ENCODE peak calls at places on chromosomes 3 and 15, in eight cellular contexts. Y is PC-9, V is OCI-LY7, F is GM12865, U is brain microvascular endothelial cell, I is AG10803, N is foreskin fibroblast, B is cardiac fibroblast. M is an unnamed sample.

GRCh38 chr3:149367021-149367840 is 10.2 kb downstream of the TM4SF1 start:
- DNase-seq in Y (peak), V (no peak), F (no peak), U (peak), I (no peak), N (peak), B (peak), M (no peak)

GRCh38 chr15:100254694-100255093 is 87.1 kb downstream of the ADAMTS17 start:
- DNase-seq in Y (no peak), V (no peak), F (no peak), U (no peak), I (no peak), N (no peak), B (no peak), M (no peak)

GRCh38 chr3:40677321-40677720 is 152.6 kb downstream of the ZNF621 start:
- DNase-seq in Y (no peak), V (no peak), F (no peak), U (no peak), I (no peak), N (no peak), B (no peak), M (no peak)

GRCh38 chr15:39878401-39878775 is 41.7 kb downstream of the GPR176 start:
- DNase-seq in Y (no peak), V (no peak), F (no peak), U (peak), I (no peak), N (no peak), B (peak), M (no peak)

GRCh38 chr3:17207019-17207418 is 322.3 kb downstream of the PLCL2 start:
- DNase-seq in Y (no peak), V (no peak), F (no peak), U (no peak), I (no peak), N (no peak), B (no peak), M (no peak)

GRCh38 chr3:67691207-67691606 is 36.8 kb upstream of the SUCLG2 start:
- DNase-seq in Y (no peak), V (no peak), F (peak), U (no peak), I (no peak), N (no peak), B (no peak), M (no peak)

GRCh38 chr3:139811331-139811730 is 123.7 kb upstream of the CLSTN2 start:
- DNase-seq in Y (no peak), V (no peak), F (no peak), U (peak), I (peak), N (no peak), B (no peak), M (no peak)

GRCh38 chr15:64568765-64569164 is 108.4 kb downstream of the ZNF609 start:
- DNase-seq in Y (no peak), V (no peak), F (no peak), U (no peak), I (no peak), N (no peak), B (no peak), M (peak)

GRCh38 chr15:43748376-43748775 is 2.1 kb downstream of the PDIA3 start:
- DNase-seq in Y (no peak), V (peak), F (peak), U (no peak), I (peak), N (no peak), B (peak), M (no peak)

GRCh38 chr3:72582211-72582878 is 265.9 kb downstream of the SHQ1 start:
- DNase-seq in Y (no peak), V (peak), F (peak), U (no peak), I (no peak), N (no peak), B (no peak), M (no peak)
- H3K4me3 ChIP-seq in Y (no peak), V (no peak), F (no peak), U (no peak), I (no peak), N (no peak), B (no peak), M (no peak)

GRCh38 chr3:168249539-168250414 is 154.1 kb upstream of the GOLIM4 start:
- DNase-seq in Y (peak), V (peak), F (peak), U (peak), I (peak), N (peak), B (peak), M (peak)
- TF ChIP-seq CTCF in Y (peak), V (peak), F (peak), U (peak), I (peak), N (peak), B (peak), M (peak)

GRCh38 chr3:52670621-52671521 is 14.8 kb downstream of the PBRM1 start:
- DNase-seq in Y (peak), V (no peak), F (peak), U (peak), I (peak), N (peak), B (peak), M (no peak)
- H3K4me3 ChIP-seq in Y (peak), V (no peak), F (peak), U (no peak), I (no peak), N (peak), B (no peak), M (no peak)

GRCh38 chr15:71011503-71012155 is 103.6 kb upstream of the THSD4 start:
- DNase-seq in Y (no peak), V (peak), F (peak), U (peak), I (peak), N (peak), B (peak), M (peak)
- TF ChIP-seq CTCF in Y (peak), V (peak), F (peak), U (peak), I (peak), N (peak), B (peak), M (peak)

DNA sequence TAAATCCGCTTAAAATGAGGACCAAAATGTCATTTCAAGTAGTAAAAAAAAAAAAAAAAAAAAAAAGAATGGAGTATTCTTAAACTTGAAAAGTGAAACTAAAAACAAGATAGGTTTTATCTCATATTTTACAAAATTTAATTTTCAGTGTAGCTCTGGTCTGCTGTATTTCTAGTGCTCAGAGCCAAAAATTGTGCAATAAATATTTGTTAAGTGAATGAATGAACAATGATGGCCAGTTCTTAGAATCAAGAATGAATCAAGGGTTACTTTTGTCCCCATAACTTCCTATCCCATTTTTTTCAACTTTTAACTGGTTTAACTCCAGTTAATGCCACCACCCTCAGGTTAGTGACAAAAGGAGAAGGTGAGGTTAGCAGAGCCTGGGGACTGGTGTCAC is 214.4 kb downstream of the ABHD5 start:
- DNase-seq in Y (no peak), V (no peak), F (no peak), U (no peak), I (peak), N (no peak), B (peak), M (no peak)
- H3K4me3 ChIP-seq in Y (no peak), V (no peak), F (no peak), U (no peak), I (no peak), N (no peak), B (no peak), M (no peak)

GRCh38 chr15:65829150-65829764 is 37.2 kb upstream of the DENND4A start:
- DNase-seq in Y (peak), V (peak), F (peak), U (no peak), I (no peak), N (no peak), B (peak), M (no peak)
- TF ChIP-seq CTCF in Y (peak), V (peak), F (peak), U (peak), I (peak), N (peak), B (peak), M (peak)

GRCh38 chr3:125212096-125212508 is 446 bp downstream of the SLC12A8 start:
- DNase-seq in Y (no peak), V (no peak), F (no peak), U (no peak), I (no peak), N (no peak), B (no peak), M (peak)
- H3K4me3 ChIP-seq in Y (peak), V (no peak), F (peak), U (peak), I (peak), N (peak), B (peak), M (peak)

GRCh38 chr3:42961633-42962032 is 17.5 kb upstream of the GASK1A start:
- DNase-seq in Y (no peak), V (peak), F (peak), U (peak), I (peak), N (peak), B (peak), M (peak)
- TF ChIP-seq CTCF in Y (peak), V (peak), F (peak), U (peak), I (peak), N (peak), B (peak), M (peak)

GRCh38 chr15:29917600-29918597 is 95.6 kb upstream of the TJP1 start:
- DNase-seq in Y (no peak), V (no peak), F (no peak), U (no peak), I (no peak), N (peak), B (no peak), M (no peak)
- H3K4me3 ChIP-seq in Y (no peak), V (no peak), F (no peak), U (no peak), I (no peak), N (no peak), B (no peak), M (no peak)

DNA sequence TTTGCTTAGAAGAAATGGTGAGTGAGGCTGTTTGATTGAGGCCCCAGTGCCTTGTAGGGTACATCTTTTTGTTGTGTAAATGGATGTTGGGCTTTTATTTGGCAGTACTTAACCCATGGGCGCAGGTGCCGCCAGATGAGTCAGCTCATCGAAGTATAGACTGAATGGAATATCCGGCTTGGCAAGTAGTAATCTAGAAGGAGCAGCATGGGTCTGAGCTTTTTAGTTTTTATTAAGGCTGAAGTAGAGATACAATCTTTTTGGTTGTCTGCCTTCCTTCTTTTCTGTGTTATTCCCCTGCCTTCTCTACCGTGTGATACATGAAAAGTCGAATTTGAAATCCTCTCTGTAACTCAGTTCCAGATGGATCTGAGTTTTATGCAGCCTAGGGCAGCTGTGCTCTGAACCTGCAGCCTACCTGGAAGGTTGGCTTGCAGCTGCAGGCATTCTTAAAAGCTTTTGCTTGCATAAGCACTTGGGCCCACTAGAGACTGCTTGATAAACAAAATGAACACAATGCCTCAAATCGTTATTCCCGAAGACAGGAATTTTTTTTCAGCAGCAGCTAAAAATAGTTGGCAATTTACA is 177.6 kb upstream of the CGNL1 start:
- DNase-seq in Y (no peak), V (no peak), F (no peak), U (no peak), I (no peak), N (no peak), B (peak), M (peak)
- TF ChIP-seq CTCF in Y (no peak), V (no peak), F (no peak), U (no peak), I (no peak), N (no peak), B (no peak), M (no peak)